ENCODE peak calls at places on chromosomes 3 and 15, in four cellular contexts. J is A673, N is ascending aorta, P is tibial nerve. S is an unnamed sample.

GRCh38 chr15:74615313-74616019 is at the start of gene CLK3:
- DNase-seq in P (peak; percentile 85), J (peak; percentile 98), N (peak; percentile 98), S (peak; percentile 75)

GRCh38 chr3:190012784-190013183 is 107.9 kb downstream of the P3H2 start:
- DNase-seq in J (no peak), N (no peak), P (no peak), S (no peak)

GRCh38 chr3:49799761-49800160 is at the start of gene CDHR4:
- DNase-seq in N (peak; percentile 86), P (peak; percentile 65), J (no peak), S (no peak)

GRCh38 chr3:142098974-142099373 is 50.4 kb downstream of the TFDP2 start:
- DNase-seq in P (no peak), N (no peak), J (no peak), S (no peak)

GRCh38 chr3:9420850-9421549 is 23.6 kb downstream of the SETD5 start:
- DNase-seq in P (no peak), N (no peak), J (no peak), S (no peak)

GRCh38 chr3:154217663-154218062 is 96.5 kb downstream of the ARHGEF26 start:
- DNase-seq in P (no peak), N (no peak), J (no peak), S (no peak)

GRCh38 chr3:142618917-142619401 is 22.8 kb downstream of the PLS1 start:
- DNase-seq in N (no peak), J (no peak), P (no peak), S (no peak)

GRCh38 chr15:40768492-40769309 is 1.1 kb upstream of the C15orf62 start:
- DNase-seq in J (no peak), N (no peak), P (no peak), S (no peak)

GRCh38 chr3:193796089-193796488 is 203.1 kb downstream of the OPA1 start:
- DNase-seq in J (no peak), P (no peak), N (no peak), S (no peak)

GRCh38 chr3:141454906-141455602 is 31.8 kb upstream of the RASA2 start:
- DNase-seq in N (no peak), J (peak; percentile 79), P (peak; percentile 37), S (no peak)

GRCh38 chr3:194879991-194880939 is 194.6 kb downstream of the FAM43A start:
- DNase-seq in P (peak; percentile 53), N (peak; percentile 70), J (peak; percentile 86), S (no peak)

GRCh38 chr15:74631935-74632560 is 16.4 kb downstream of the CLK3 start:
- DNase-seq in P (peak; percentile 64), J (peak; percentile 55), N (no peak), S (no peak)

GRCh38 chr15:94119923-94120775 is 111.2 kb upstream of the MCTP2 start:
- DNase-seq in J (peak; percentile 91), P (peak; percentile 85), N (peak; percentile 77), S (peak; percentile 7)

GRCh38 chr15:101206173-101206572 is 45.7 kb downstream of the CHSY1 start:
- DNase-seq in N (peak; percentile 85), P (no peak), J (no peak), S (no peak)

GRCh38 chr3:22372292-22372949 is 621.4 kb upstream of the ZNF385D start:
- DNase-seq in J (no peak), P (no peak), N (no peak), S (no peak)

GRCh38 chr3:39021465-39022274 is 30.1 kb downstream of the SCN11A start:
- DNase-seq in P (no peak), N (no peak), J (no peak), S (no peak)
- H3K27me3 ChIP-seq in P (no peaks in the 10 kb centered on the region), N (no peaks in the 10 kb centered on the region), J (no peaks in the 10 kb centered on the region), S (no peaks in the 10 kb centered on the region)

GRCh38 chr3:13199006-13199776 is 126.0 kb upstream of the IQSEC1 start:
- DNase-seq in N (no peak), J (no peak), P (no peak), S (no peak)

GRCh38 chr3:13202744-13203397 is 129.6 kb upstream of the IQSEC1 start:
- DNase-seq in J (no peak), P (no peak), N (no peak), S (no peak)

GRCh38 chr3:13200465-13200864 is 127.2 kb upstream of the IQSEC1 start:
- DNase-seq in J (no peak), N (no peak), P (no peak), S (no peak)

GRCh38 chr3:13199899-13200451 is 126.7 kb upstream of the IQSEC1 start:
- DNase-seq in J (no peak), P (no peak), N (no peak), S (no peak)

DNA sequence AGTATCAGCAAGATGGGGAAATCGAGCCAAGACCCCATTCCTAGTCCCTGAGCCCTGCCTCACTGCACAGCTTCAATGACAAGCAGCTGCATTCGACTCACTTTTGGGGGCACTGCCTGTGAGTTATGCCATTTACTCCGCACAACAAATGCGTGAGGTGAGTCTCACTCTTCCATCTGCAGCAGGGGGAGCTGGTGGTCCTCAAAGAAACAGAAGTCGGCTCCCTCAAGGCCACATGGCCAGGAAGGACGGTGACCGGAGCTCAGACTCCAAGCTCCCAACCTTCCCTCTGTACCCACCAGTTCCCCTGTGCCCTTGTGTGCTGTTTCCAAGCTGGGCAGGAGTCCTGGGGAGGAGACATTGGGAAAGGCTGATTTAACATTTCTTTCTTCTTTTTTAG is 127.7 kb upstream of the IQSEC1 start:
- DNase-seq in J (no peak), P (no peak), N (no peak), S (no peak)
- TF ChIP-seq CTCF in J (peak; percentile 14), P (no peak), N (no peak), S (no peak)

DNA sequence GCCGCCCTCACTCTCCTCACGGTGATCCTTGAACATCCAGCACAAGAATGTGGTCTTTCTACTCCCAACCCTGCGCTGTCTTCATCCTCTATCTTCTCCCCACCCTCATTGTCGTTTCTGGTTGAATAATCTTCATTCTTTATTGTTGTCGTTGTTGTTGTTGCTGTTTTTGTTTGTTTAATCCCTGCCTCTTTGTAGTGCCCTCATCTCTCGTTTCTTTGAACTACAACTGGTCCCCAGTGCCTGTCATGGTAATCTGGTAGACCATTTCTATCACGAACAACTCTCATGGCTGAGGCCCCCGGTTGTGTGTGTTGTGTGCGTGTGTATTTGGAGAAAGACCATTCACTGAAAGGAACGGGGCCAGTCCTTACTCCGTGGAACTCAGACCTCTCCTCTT is 1.3 kb upstream of the MYO5A start:
- DNase-seq in N (no peak), J (no peak), P (no peak), S (no peak)
- H3K27me3 ChIP-seq in N (no peaks in the 10 kb centered on the region), J (peaks cover 33% of the 10 kb centered on the region), P (no peaks in the 10 kb centered on the region), S (no peaks in the 10 kb centered on the region)

GRCh38 chr3:156175570-156175969 is 55.2 kb downstream of the KCNAB1 start:
- DNase-seq in J (no peak), P (no peak), N (no peak), S (no peak)

GRCh38 chr3:156176629-156177210 is 56.3 kb downstream of the KCNAB1 start:
- DNase-seq in N (no peak), P (no peak), J (no peak), S (no peak)

GRCh38 chr3:156172536-156172935 is 52.2 kb downstream of the KCNAB1 start:
- DNase-seq in J (no peak), N (no peak), P (no peak), S (no peak)

GRCh38 chr3:156176048-156176447 is 55.7 kb downstream of the KCNAB1 start:
- DNase-seq in P (no peak), J (no peak), N (no peak), S (no peak)

GRCh38 chr3:156174229-156174847 is 54.0 kb downstream of the KCNAB1 start:
- DNase-seq in N (no peak), P (no peak), J (peak; percentile 54), S (no peak)
- TF ChIP-seq CTCF in N (peak; percentile 52), P (no peak), J (peak; percentile 51), S (peak; percentile 16)

GRCh38 chr3:135392151-135392550 is 573.4 kb upstream of the PPP2R3A start:
- DNase-seq in N (no peak), P (no peak), J (no peak), S (no peak)
- H3K27me3 ChIP-seq in N (no peaks in the 10 kb centered on the region), P (no peaks in the 10 kb centered on the region), J (no peaks in the 10 kb centered on the region), S (no peaks in the 10 kb centered on the region)

DNA sequence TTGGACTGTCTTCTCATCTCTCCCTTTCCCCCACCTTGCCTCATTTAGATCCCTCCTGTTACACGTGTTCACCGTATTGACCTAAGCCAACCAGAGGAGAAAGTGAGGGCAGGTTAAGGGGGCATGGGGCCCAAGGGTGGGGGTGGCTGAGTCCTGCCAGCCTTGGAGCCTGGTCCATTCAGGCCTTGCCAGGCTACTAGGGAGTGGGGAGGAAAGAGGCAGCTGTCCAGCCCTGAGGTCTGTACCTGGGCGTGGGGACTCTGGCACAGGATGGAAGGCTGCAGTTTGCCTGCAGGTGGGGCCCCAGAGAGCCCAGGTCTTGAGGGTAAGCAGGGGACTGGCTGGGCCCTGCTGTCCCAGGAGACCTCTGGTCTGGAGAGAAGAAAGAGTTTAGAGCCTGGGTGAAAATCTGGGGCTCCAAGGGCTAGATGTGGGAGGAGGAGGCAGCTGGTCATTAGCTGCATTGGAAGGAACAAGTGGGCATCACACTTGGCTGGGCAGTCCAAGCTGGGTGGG is 108.3 kb downstream of the OXNAD1 start:
- DNase-seq in P (no peak), N (no peak), J (no peak), S (no peak)
- TF ChIP-seq CTCF in P (no peak), N (no peak), J (no peak), S (no peak)

GRCh38 chr3:126184465-126185000 is 4.1 kb upstream of the ALDH1L1 start:
- DNase-seq in J (no peak), P (no peak), N (no peak), S (no peak)
- H3K27me3 ChIP-seq in J (no peaks in the 10 kb centered on the region), P (peaks cover 27% of the 10 kb centered on the region), N (no peaks in the 10 kb centered on the region), S (no peaks in the 10 kb centered on the region)

GRCh38 chr3:61448378-61448777 is 113.0 kb upstream of the PTPRG start:
- DNase-seq in P (no peak), N (no peak), J (no peak), S (no peak)
- TF ChIP-seq CTCF in P (no peak), N (no peak), J (no peak), S (no peak)

GRCh38 chr15:89480505-89480904 is 15.9 kb downstream of the RHCG start:
- DNase-seq in J (no peak), P (no peak), N (no peak), S (no peak)
- H3K27me3 ChIP-seq in J (no peaks in the 10 kb centered on the region), P (peaks cover 72% of the 10 kb centered on the region), N (no peaks in the 10 kb centered on the region), S (no peaks in the 10 kb centered on the region)

GRCh38 chr3:192772495-192772894 is 45.2 kb upstream of the FGF12 start:
- DNase-seq in N (no peak), P (no peak), J (peak; percentile 66), S (no peak)
- TF ChIP-seq CTCF in N (no peak), P (no peak), J (peak; percentile 75), S (no peak)